ENCODE peak calls at places on chromosomes 16 and 17, in six cellular contexts. G is GM23338, B is osteocyte, M is GM10248, U is SK-N-SH, R is breast epithelium. D is an unnamed sample.

GRCh38 chr17:79065105-79065670 is 9.4 kb upstream of the ENGASE start:
- DNase-seq in U (no peak), G (peak), B (no peak), R (no peak), M (peak), D (no peak)

GRCh38 chr17:80942360-80943345 is 49.0 kb upstream of the CHMP6 start:
- DNase-seq in U (no peak), B (no peak), R (peak), M (no peak), G (no peak), D (no peak)

GRCh38 chr17:61144137-61144536 is 255.5 kb upstream of the TBX2 start:
- DNase-seq in R (no peak), U (no peak), M (no peak), G (no peak), B (no peak), D (no peak)

GRCh38 chr16:15966420-15967222 is 17.2 kb downstream of the ABCC1 start:
- DNase-seq in B (no peak), M (no peak), G (no peak), U (peak), R (no peak), D (no peak)

GRCh38 chr16:84268661-84269060 is 26.0 kb upstream of the WFDC1 start:
- DNase-seq in B (no peak), M (no peak), U (no peak), R (no peak), G (no peak), D (no peak)

GRCh38 chr16:72189865-72190371 is 18.0 kb upstream of the PMFBP1 start:
- DNase-seq in G (no peak), U (no peak), M (no peak), B (no peak), R (no peak), D (no peak)

GRCh38 chr16:22661161-22661647 is 150.5 kb downstream of the NPIPB5 start:
- DNase-seq in U (no peak), G (no peak), B (peak), R (no peak), M (no peak), D (no peak)

GRCh38 chr16:77611386-77611785 is 110.9 kb upstream of the NUDT7 start:
- DNase-seq in M (no peak), G (no peak), R (no peak), B (no peak), U (no peak), D (no peak)

GRCh38 chr16:78638371-78638770 is 538.9 kb downstream of the WWOX start:
- DNase-seq in G (no peak), B (no peak), R (no peak), M (no peak), U (peak), D (no peak)

GRCh38 chr16:35639233-35640205 is 2180.1 kb downstream of the TP53TG3F start:
- DNase-seq in M (no peak), R (no peak), B (peak), G (no peak), U (no peak), D (no peak)

GRCh38 chr16:54931757-54932660 is 1.3 kb downstream of the IRX5 start:
- DNase-seq in G (peak), R (no peak), B (peak), U (peak), M (no peak), D (no peak)

GRCh38 chr16:54928421-54929089 is 2.1 kb upstream of the IRX5 start:
- DNase-seq in M (peak), U (peak), G (peak), B (no peak), R (peak), D (peak)

GRCh38 chr16:54929090-54930033 is 1.3 kb upstream of the IRX5 start:
- DNase-seq in R (peak), B (peak), M (peak), U (peak), G (peak), D (peak)

GRCh38 chr16:54931041-54931756 is 534 bp downstream of the IRX5 start:
- DNase-seq in B (peak), M (no peak), G (peak), R (no peak), U (peak), D (peak)

GRCh38 chr16:54930034-54930938 is at the start of gene IRX5:
- DNase-seq in U (peak), M (peak), R (peak), B (peak), G (peak), D (peak)
- TF ChIP-seq CTCF in U (no peak), M (no peak), R (peak), B (peak), G (no peak), D (peak)

GRCh38 chr17:82107341-82107860 is 9.4 kb upstream of the FASN start:
- DNase-seq in G (peak), B (no peak), R (no peak), M (no peak), U (peak), D (no peak)
- TF ChIP-seq CTCF in G (peak), B (peak), R (peak), M (peak), U (peak), D (peak)

GRCh38 chr17:38572665-38573365 is 32.9 kb downstream of the SRCIN1 start:
- DNase-seq in B (no peak), M (peak), R (no peak), U (peak), G (peak), D (no peak)
- TF ChIP-seq CTCF in B (no peak), M (no peak), R (no peak), U (no peak), G (no peak), D (no peak)

GRCh38 chr17:17216776-17217175 is 10.6 kb upstream of the PLD6 start:
- DNase-seq in R (no peak), U (peak), G (no peak), B (no peak), M (no peak), D (no peak)
- TF ChIP-seq CTCF in R (no peak), U (peak), G (peak), B (no peak), M (no peak), D (peak)

GRCh38 chr17:75856062-75856681 is 1.0 kb upstream of the WBP2 start:
- DNase-seq in M (no peak), R (no peak), U (no peak), G (no peak), B (no peak), D (peak)
- TF ChIP-seq CTCF in M (no peak), R (peak), U (no peak), G (peak), B (no peak), D (peak)

GRCh38 chr17:73783382-73783766 is 139.1 kb upstream of the SDK2 start:
- DNase-seq in U (no peak), R (no peak), G (no peak), M (no peak), B (no peak), D (no peak)

GRCh38 chr17:73782231-73782630 is 138.0 kb upstream of the SDK2 start:
- DNase-seq in B (no peak), R (no peak), G (no peak), U (no peak), M (no peak), D (no peak)

GRCh38 chr17:73785466-73785865 is 141.2 kb upstream of the SDK2 start:
- DNase-seq in R (no peak), U (no peak), M (no peak), G (no peak), B (no peak), D (no peak)

GRCh38 chr17:73784015-73784603 is 139.9 kb upstream of the SDK2 start:
- DNase-seq in G (no peak), B (no peak), M (no peak), R (no peak), U (no peak), D (no peak)

GRCh38 chr17:73782641-73783381 is 138.6 kb upstream of the SDK2 start:
- DNase-seq in U (no peak), G (peak), R (no peak), B (no peak), M (no peak), D (no peak)
- TF ChIP-seq CTCF in U (no peak), G (peak), R (no peak), B (no peak), M (no peak), D (no peak)

DNA sequence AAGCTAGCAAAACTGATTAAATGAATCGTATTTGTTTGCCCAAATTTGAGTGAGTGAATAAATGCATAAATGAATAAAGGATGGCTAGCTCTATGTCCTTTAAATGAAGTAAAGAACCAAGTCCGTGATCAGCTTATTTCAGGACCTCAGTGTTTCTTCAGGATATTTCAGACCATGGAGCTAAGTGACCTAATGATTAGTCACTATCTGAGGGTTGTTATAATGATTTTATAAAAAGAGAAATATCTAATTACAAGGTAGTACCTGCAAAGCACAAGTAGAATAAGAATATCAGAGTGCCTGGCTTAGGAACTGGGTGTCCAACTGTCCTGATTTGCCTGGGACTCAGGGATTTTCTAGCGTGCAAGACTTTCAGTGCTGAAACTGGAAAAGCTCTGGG is 12.5 kb downstream of the KCNJ2 start:
- DNase-seq in G (no peak), M (no peak), R (no peak), B (no peak), U (no peak), D (no peak)
- TF ChIP-seq CTCF in G (no peak), M (no peak), R (no peak), B (no peak), U (no peak), D (no peak)

GRCh38 chr17:74490716-74491115 is 24.3 kb downstream of the CD300A start:
- DNase-seq in M (peak), U (no peak), G (no peak), B (no peak), R (no peak), D (no peak)

GRCh38 chr17:74497471-74497870 is 31.0 kb downstream of the CD300A start:
- DNase-seq in B (peak), U (no peak), M (no peak), R (no peak), G (no peak), D (no peak)

GRCh38 chr17:74485841-74486240 is 19.4 kb downstream of the CD300A start:
- DNase-seq in U (no peak), M (peak), R (no peak), B (no peak), G (no peak), D (no peak)

GRCh38 chr17:74493381-74493833 is 27.0 kb downstream of the CD300A start:
- DNase-seq in U (peak), R (peak), G (peak), M (peak), B (no peak), D (no peak)

GRCh38 chr17:74491645-74492044 is 25.2 kb downstream of the CD300A start:
- DNase-seq in U (no peak), B (no peak), M (no peak), R (no peak), G (no peak), D (no peak)
- TF ChIP-seq CTCF in U (no peak), B (no peak), M (no peak), R (no peak), G (no peak), D (no peak)

DNA sequence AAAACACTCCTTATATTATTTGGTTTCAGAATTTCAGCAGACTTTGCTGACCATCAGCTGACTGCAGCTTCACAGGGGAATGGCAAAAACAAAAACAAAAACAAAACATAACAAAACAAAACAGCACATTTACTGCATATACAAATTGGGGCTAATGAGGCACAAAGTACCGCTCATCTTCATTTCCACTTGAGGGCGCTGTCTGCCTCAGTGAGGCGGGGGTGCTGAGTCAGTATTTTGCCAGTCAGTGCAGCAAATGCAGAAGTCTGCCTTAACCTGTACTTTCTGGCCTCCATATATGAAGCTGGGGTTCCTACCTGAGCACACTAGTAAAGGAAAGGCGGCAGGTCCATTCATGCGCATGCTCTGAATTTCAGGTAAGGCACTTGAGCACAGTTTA is 13.5 kb upstream of the DYNLRB2 start:
- DNase-seq in R (no peak), B (no peak), M (peak), U (peak), G (peak), D (no peak)
- TF ChIP-seq CTCF in R (no peak), B (peak), M (peak), U (peak), G (peak), D (peak)

DNA sequence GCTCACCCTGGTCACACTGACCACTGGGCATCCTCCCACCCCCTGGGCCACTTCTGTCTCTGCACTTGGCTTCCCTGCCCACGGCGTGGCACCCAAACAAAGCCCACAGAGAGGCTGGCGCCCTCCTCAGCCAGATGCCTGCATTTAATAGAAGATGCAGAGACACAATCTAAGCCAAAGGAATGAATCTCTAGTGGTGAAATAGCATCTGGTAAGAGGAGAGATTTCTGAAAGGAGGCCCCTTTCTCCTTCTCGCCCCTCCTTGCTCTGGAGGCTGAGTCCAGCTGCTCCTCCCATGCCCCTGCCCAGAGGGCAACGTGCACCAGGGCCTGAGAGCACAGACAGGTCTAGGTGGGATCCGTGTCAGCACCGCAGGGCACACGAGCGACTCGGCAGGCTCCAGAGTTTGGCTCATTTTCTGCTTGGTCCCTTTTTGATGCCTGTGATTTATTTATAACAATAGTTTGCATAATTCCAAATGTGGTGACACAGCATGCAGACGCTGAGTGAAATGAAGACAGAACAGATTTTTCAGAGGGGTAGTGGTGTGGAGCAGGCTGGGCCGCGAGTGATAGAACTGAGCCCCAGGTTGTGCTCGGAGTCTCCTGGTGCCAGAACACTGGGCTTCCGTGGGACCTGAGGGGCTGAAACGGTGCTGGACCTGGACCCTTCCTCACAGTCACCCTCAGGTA is 95.6 kb downstream of the METRNL start:
- DNase-seq in R (no peak), B (peak), U (no peak), G (no peak), M (no peak), D (peak)
- TF ChIP-seq CTCF in R (no peak), B (peak), U (peak), G (peak), M (no peak), D (no peak)

D was measured in type B pancreatic cell.